ENCODE peak calls at places on chromosome 1, in six cellular contexts. One of them, this sample, is unnamed.

GRCh38 chr1:19101244-19101643 is 108.8 kb downstream of the UBR4 start:
- DNase-seq in colonic mucosa: no peak
- DNase-seq in mesenchymal stem cell: no peak
- DNase-seq in fibroblast of lung: no peak
- DNase-seq in mammary epithelial cell: no peak
- DNase-seq in IMR-90: peak; percentile 60
- DNase-seq in this sample: no peak

GRCh38 chr1:14822493-14822892 is 224.0 kb downstream of the KAZN start:
- DNase-seq in colonic mucosa: no peak
- DNase-seq in mesenchymal stem cell: no peak
- DNase-seq in fibroblast of lung: peak; percentile 88
- DNase-seq in mammary epithelial cell: peak; percentile 75
- DNase-seq in IMR-90: no peak
- DNase-seq in this sample: no peak

GRCh38 chr1:33349778-33350610 is 29.1 kb upstream of the A3GALT2 start:
- DNase-seq in colonic mucosa: peak; percentile 89
- DNase-seq in mesenchymal stem cell: peak; percentile 82
- DNase-seq in fibroblast of lung: peak; percentile 73
- DNase-seq in mammary epithelial cell: peak; percentile 72
- DNase-seq in IMR-90: peak; percentile 72
- DNase-seq in this sample: peak; percentile 94

GRCh38 chr1:63266857-63267256 is 55.5 kb upstream of the FOXD3 start:
- DNase-seq in colonic mucosa: no peak
- DNase-seq in mesenchymal stem cell: no peak
- DNase-seq in fibroblast of lung: no peak
- DNase-seq in mammary epithelial cell: no peak
- DNase-seq in IMR-90: no peak
- DNase-seq in this sample: no peak

GRCh38 chr1:84774674-84775548 is 84.7 kb upstream of the SSX2IP start:
- DNase-seq in colonic mucosa: no peak
- DNase-seq in mesenchymal stem cell: no peak
- DNase-seq in fibroblast of lung: no peak
- DNase-seq in mammary epithelial cell: no peak
- DNase-seq in IMR-90: no peak
- DNase-seq in this sample: no peak

GRCh38 chr1:83918688-83919285 is 80.1 kb downstream of the TTLL7 start:
- DNase-seq in colonic mucosa: no peak
- DNase-seq in mesenchymal stem cell: no peak
- DNase-seq in fibroblast of lung: no peak
- DNase-seq in mammary epithelial cell: no peak
- DNase-seq in IMR-90: no peak
- DNase-seq in this sample: no peak

GRCh38 chr1:177048314-177049069 is 116.0 kb downstream of the ASTN1 start:
- DNase-seq in colonic mucosa: no peak
- DNase-seq in mesenchymal stem cell: no peak
- DNase-seq in fibroblast of lung: no peak
- DNase-seq in mammary epithelial cell: peak; percentile 32
- DNase-seq in IMR-90: no peak
- DNase-seq in this sample: no peak

GRCh38 chr1:5836776-5837440 is 155.3 kb downstream of the NPHP4 start:
- DNase-seq in colonic mucosa: no peak
- DNase-seq in mesenchymal stem cell: no peak
- DNase-seq in fibroblast of lung: no peak
- DNase-seq in mammary epithelial cell: no peak
- DNase-seq in IMR-90: no peak
- DNase-seq in this sample: no peak

GRCh38 chr1:8017495-8018310 is 8.4 kb downstream of the ERRFI1 start:
- DNase-seq in colonic mucosa: peak; percentile 53
- DNase-seq in mesenchymal stem cell: peak; percentile 65
- DNase-seq in fibroblast of lung: peak; percentile 68
- DNase-seq in mammary epithelial cell: peak; percentile 80
- DNase-seq in IMR-90: no peak
- DNase-seq in this sample: peak; percentile 65

GRCh38 chr1:147641695-147642592 is 28.4 kb downstream of the ACP6 start:
- DNase-seq in colonic mucosa: peak; percentile 75
- DNase-seq in mesenchymal stem cell: peak; percentile 58
- DNase-seq in fibroblast of lung: peak; percentile 27
- DNase-seq in mammary epithelial cell: peak; percentile 11
- DNase-seq in IMR-90: peak; percentile 42
- DNase-seq in this sample: peak; percentile 80

GRCh38 chr1:19864304-19865160 is 17.7 kb upstream of the OTUD3 start:
- DNase-seq in colonic mucosa: no peak
- DNase-seq in mesenchymal stem cell: peak; percentile 19
- DNase-seq in fibroblast of lung: no peak
- DNase-seq in mammary epithelial cell: no peak
- DNase-seq in IMR-90: no peak
- DNase-seq in this sample: no peak

GRCh38 chr1:11151854-11152612 is 37.1 kb upstream of the ANGPTL7 start:
- DNase-seq in colonic mucosa: no peak
- DNase-seq in mesenchymal stem cell: no peak
- DNase-seq in fibroblast of lung: peak; percentile 40
- DNase-seq in mammary epithelial cell: no peak
- DNase-seq in IMR-90: no peak
- DNase-seq in this sample: no peak

GRCh38 chr1:27074175-27074780 is 61.6 kb upstream of the TENT5B start:
- DNase-seq in colonic mucosa: no peak
- DNase-seq in mesenchymal stem cell: peak; percentile 27
- DNase-seq in fibroblast of lung: no peak
- DNase-seq in mammary epithelial cell: no peak
- DNase-seq in IMR-90: peak; percentile 12
- DNase-seq in this sample: no peak

GRCh38 chr1:157580179-157580827 is 17.6 kb downstream of the FCRL4 start:
- DNase-seq in colonic mucosa: peak; percentile 49
- DNase-seq in mesenchymal stem cell: peak; percentile 55
- DNase-seq in fibroblast of lung: peak; percentile 44
- DNase-seq in mammary epithelial cell: peak; percentile 58
- DNase-seq in IMR-90: peak; percentile 57
- DNase-seq in this sample: peak; percentile 73

GRCh38 chr1:861714-862113 is 62.0 kb upstream of the SAMD11 start:
- DNase-seq in colonic mucosa: no peak
- DNase-seq in mesenchymal stem cell: no peak
- DNase-seq in fibroblast of lung: no peak
- DNase-seq in mammary epithelial cell: no peak
- DNase-seq in IMR-90: no peak
- DNase-seq in this sample: no peak

GRCh38 chr1:52767881-52768280 is 41.6 kb downstream of the ZYG11B start:
- DNase-seq in colonic mucosa: no peak
- DNase-seq in mesenchymal stem cell: no peak
- DNase-seq in fibroblast of lung: no peak
- DNase-seq in mammary epithelial cell: no peak
- DNase-seq in IMR-90: no peak
- DNase-seq in this sample: no peak

GRCh38 chr1:85544689-85545203 is 35.8 kb upstream of the CCN1 start:
- DNase-seq in colonic mucosa: no peak
- DNase-seq in mesenchymal stem cell: peak; percentile 26
- DNase-seq in fibroblast of lung: peak; percentile 89
- DNase-seq in mammary epithelial cell: peak; percentile 61
- DNase-seq in IMR-90: peak; percentile 66
- DNase-seq in this sample: peak; percentile 72

GRCh38 chr1:6686294-6686693 is 15.3 kb downstream of the DNAJC11 start:
- DNase-seq in colonic mucosa: no peak
- DNase-seq in mesenchymal stem cell: peak; percentile 24
- DNase-seq in fibroblast of lung: peak; percentile 36
- DNase-seq in mammary epithelial cell: no peak
- DNase-seq in IMR-90: peak; percentile 50
- DNase-seq in this sample: peak; percentile 52

GRCh38 chr1:167460836-167461235 is 57.5 kb downstream of the CD247 start:
- DNase-seq in colonic mucosa: no peak
- DNase-seq in mesenchymal stem cell: no peak
- DNase-seq in fibroblast of lung: no peak
- DNase-seq in mammary epithelial cell: no peak
- DNase-seq in IMR-90: no peak
- DNase-seq in this sample: no peak

GRCh38 chr1:25952851-25953401 is 44.9 kb downstream of the PAFAH2 start:
- DNase-seq in colonic mucosa: no peak
- DNase-seq in mesenchymal stem cell: peak; percentile 17
- DNase-seq in fibroblast of lung: peak; percentile 48
- DNase-seq in mammary epithelial cell: no peak
- DNase-seq in IMR-90: peak; percentile 58
- DNase-seq in this sample: peak; percentile 23

GRCh38 chr1:79161077-79161476 is 154.5 kb upstream of the ADGRL4 start:
- DNase-seq in colonic mucosa: no peak
- DNase-seq in mesenchymal stem cell: peak; percentile 43
- DNase-seq in fibroblast of lung: peak; percentile 73
- DNase-seq in mammary epithelial cell: peak; percentile 13
- DNase-seq in IMR-90: peak; percentile 79
- DNase-seq in this sample: peak; percentile 46
- H3K4me3 ChIP-seq in colonic mucosa: no peak overlapping the region
- H3K4me3 ChIP-seq in mesenchymal stem cell: no peak overlapping the region
- H3K4me3 ChIP-seq in fibroblast of lung: no peak overlapping the region
- H3K4me3 ChIP-seq in mammary epithelial cell: no peak overlapping the region
- H3K4me3 ChIP-seq in IMR-90: no peak overlapping the region
- H3K4me3 ChIP-seq in this sample: no peak overlapping the region

GRCh38 chr1:233020441-233020840 is 70.0 kb downstream of the NTPCR start:
- DNase-seq in colonic mucosa: no peak
- DNase-seq in mesenchymal stem cell: no peak
- DNase-seq in fibroblast of lung: peak; percentile 68
- DNase-seq in mammary epithelial cell: no peak
- DNase-seq in IMR-90: peak; percentile 8
- DNase-seq in this sample: no peak
- H3K9ac ChIP-seq in colonic mucosa: no peak overlapping the region
- H3K9ac ChIP-seq in mesenchymal stem cell: peak overlapping the region; percentile 18
- H3K9ac ChIP-seq in fibroblast of lung: no peak overlapping the region
- H3K9ac ChIP-seq in mammary epithelial cell: no peak overlapping the region
- H3K9ac ChIP-seq in IMR-90: no peak overlapping the region
- H3K9ac ChIP-seq in this sample: no peak overlapping the region

GRCh38 chr1:47223921-47224675 is 7.9 kb downstream of the TAL1 start:
- DNase-seq in colonic mucosa: no peak
- DNase-seq in mesenchymal stem cell: no peak
- DNase-seq in fibroblast of lung: no peak
- DNase-seq in mammary epithelial cell: no peak
- DNase-seq in IMR-90: no peak
- DNase-seq in this sample: no peak

GRCh38 chr1:47223174-47223920 is 8.7 kb downstream of the TAL1 start:
- DNase-seq in colonic mucosa: no peak
- DNase-seq in mesenchymal stem cell: no peak
- DNase-seq in fibroblast of lung: no peak
- DNase-seq in mammary epithelial cell: no peak
- DNase-seq in IMR-90: no peak
- DNase-seq in this sample: no peak

GRCh38 chr1:47226121-47226977 is 5.7 kb downstream of the TAL1 start:
- DNase-seq in colonic mucosa: no peak
- DNase-seq in mesenchymal stem cell: no peak
- DNase-seq in fibroblast of lung: no peak
- DNase-seq in mammary epithelial cell: no peak
- DNase-seq in IMR-90: no peak
- DNase-seq in this sample: no peak

GRCh38 chr1:47225430-47226100 is 6.5 kb downstream of the TAL1 start:
- DNase-seq in colonic mucosa: no peak
- DNase-seq in mesenchymal stem cell: no peak
- DNase-seq in fibroblast of lung: no peak
- DNase-seq in mammary epithelial cell: no peak
- DNase-seq in IMR-90: no peak
- DNase-seq in this sample: peak; percentile 27

DNA sequence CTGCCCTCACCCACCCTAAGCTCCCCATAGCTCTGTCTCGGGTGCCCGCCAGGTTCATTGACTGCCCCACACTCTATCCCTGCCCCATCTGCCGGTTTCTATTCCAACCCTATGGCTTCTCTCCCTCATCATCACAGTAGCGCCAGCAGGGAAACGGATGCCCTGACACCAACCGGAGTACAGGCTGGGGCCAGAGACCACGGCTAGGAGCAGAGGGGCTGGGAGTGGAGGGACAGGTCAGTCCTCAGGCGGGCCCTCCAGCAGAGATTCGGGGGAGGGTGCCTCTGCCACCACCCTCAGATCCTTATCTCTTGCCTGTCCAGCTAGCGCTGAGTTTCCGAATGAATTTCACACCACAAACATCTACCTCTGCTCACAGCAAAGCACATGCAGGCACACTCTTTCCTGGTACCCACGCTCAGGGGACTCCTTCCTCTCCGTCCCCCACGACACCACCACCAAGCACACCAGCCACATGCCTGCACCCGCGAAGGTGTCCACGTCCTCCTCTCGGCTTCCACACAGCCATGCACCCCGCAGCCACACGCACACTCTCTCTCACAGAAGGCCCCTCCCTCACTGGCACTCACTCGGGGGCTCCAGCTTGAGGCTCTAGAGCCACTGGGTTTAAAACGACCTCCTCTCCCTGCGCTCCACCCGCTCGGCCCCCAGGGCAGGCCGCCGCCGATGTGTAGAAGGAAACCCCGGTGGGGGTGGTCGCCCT is 7.2 kb downstream of the TAL1 start:
- DNase-seq in colonic mucosa: no peak
- DNase-seq in mesenchymal stem cell: no peak
- DNase-seq in fibroblast of lung: no peak
- DNase-seq in mammary epithelial cell: no peak
- DNase-seq in IMR-90: no peak
- DNase-seq in this sample: no peak
- H3K27me3 ChIP-seq in colonic mucosa: peaks cover 63% of the 10 kb centered on the region
- H3K27me3 ChIP-seq in mesenchymal stem cell: peaks cover 96% of the 10 kb centered on the region
- H3K27me3 ChIP-seq in fibroblast of lung: peaks cover 68% of the 10 kb centered on the region
- H3K27me3 ChIP-seq in mammary epithelial cell: peaks cover 52% of the 10 kb centered on the region
- H3K27me3 ChIP-seq in IMR-90: peaks cover 89% of the 10 kb centered on the region
- H3K27me3 ChIP-seq in this sample: peaks cover 85% of the 10 kb centered on the region

GRCh38 chr1:3067301-3067670 is 1.7 kb upstream of the PRDM16 start:
- DNase-seq in colonic mucosa: no peak
- DNase-seq in mesenchymal stem cell: no peak
- DNase-seq in fibroblast of lung: no peak
- DNase-seq in mammary epithelial cell: no peak
- DNase-seq in IMR-90: no peak
- DNase-seq in this sample: no peak
- H3K4me3 ChIP-seq in colonic mucosa: no peak overlapping the region
- H3K4me3 ChIP-seq in mesenchymal stem cell: no peak overlapping the region
- H3K4me3 ChIP-seq in fibroblast of lung: no peak overlapping the region
- H3K4me3 ChIP-seq in mammary epithelial cell: no peak overlapping the region
- H3K4me3 ChIP-seq in IMR-90: no peak overlapping the region
- H3K4me3 ChIP-seq in this sample: no peak overlapping the region